ENCODE peak calls at places on chromosome 7, in six cellular contexts. O is adipocyte, C is kidney epithelial cell, M is IMR-90, S is AG04450, D is tibial artery. A is an unnamed sample.

GRCh38 chr7:6833636-6834035 is 7.6 kb upstream of the CCZ1B start:
- DNase-seq in C (no peak), O (no peak), S (no peak), M (no peak), D (no peak), A (no peak)

GRCh38 chr7:30994206-30995100 is 30.7 kb downstream of the GHRHR start:
- DNase-seq in M (no peak), C (no peak), O (no peak), D (no peak), S (no peak), A (no peak)

GRCh38 chr7:25216837-25217236 is 11.4 kb downstream of the NPVF start:
- DNase-seq in S (peak), C (peak), M (peak), D (no peak), O (peak), A (peak)

GRCh38 chr7:2399848-2400587 is 3.4 kb upstream of the CHST12 start:
- DNase-seq in D (peak), M (peak), O (peak), C (peak), S (peak), A (peak)

GRCh38 chr7:148540041-148540738 is 50.4 kb upstream of the C7orf33 start:
- DNase-seq in O (peak), C (peak), S (no peak), D (peak), M (peak), A (peak)

GRCh38 chr7:157932498-157933218 is 595.9 kb downstream of the DNAJB6 start:
- DNase-seq in M (no peak), C (no peak), S (no peak), O (no peak), D (no peak), A (no peak)

GRCh38 chr7:23205861-23206510 is 24.1 kb downstream of the NUP42 start:
- DNase-seq in C (no peak), M (no peak), S (no peak), O (no peak), D (no peak), A (no peak)

GRCh38 chr7:114026486-114027089 is 107.8 kb upstream of the PPP1R3A start:
- DNase-seq in M (peak), S (peak), O (peak), D (no peak), C (no peak), A (peak)

GRCh38 chr7:12322287-12322902 is 81.3 kb downstream of the VWDE start:
- DNase-seq in O (peak), S (no peak), D (no peak), M (peak), C (no peak), A (peak)

GRCh38 chr7:45180084-45180986 is 22.7 kb downstream of the RAMP3 start:
- DNase-seq in S (no peak), D (peak), O (no peak), C (no peak), M (no peak), A (no peak)

GRCh38 chr7:45039106-45039505 is 39.1 kb downstream of the CCM2 start:
- DNase-seq in D (peak), C (no peak), M (no peak), S (no peak), O (no peak), A (no peak)

GRCh38 chr7:3805151-3805550 is 504.1 kb downstream of the SDK1 start:
- DNase-seq in O (peak), D (no peak), M (peak), S (no peak), C (no peak), A (peak)

GRCh38 chr7:585229-585711 is 65.6 kb upstream of the PDGFA start:
- DNase-seq in C (no peak), M (no peak), S (no peak), O (no peak), D (no peak), A (peak)

GRCh38 chr7:108581655-108582491 is 12.2 kb downstream of the DNAJB9 start:
- DNase-seq in S (no peak), O (no peak), C (no peak), D (no peak), M (no peak), A (peak)

GRCh38 chr7:91264924-91265681 is 870 bp downstream of the FZD1 start:
- DNase-seq in C (no peak), S (no peak), M (peak), D (peak), O (peak), A (peak)

GRCh38 chr7:148650232-148650858 is 48.4 kb upstream of the CUL1 start:
- DNase-seq in M (peak), D (no peak), S (peak), O (peak), C (no peak), A (peak)

GRCh38 chr7:149770728-149771127 is 2.7 kb downstream of the ZNF467 start:
- DNase-seq in M (no peak), D (no peak), O (no peak), C (no peak), S (no peak), A (no peak)

GRCh38 chr7:25988640-25989039 is 163.4 kb upstream of the NFE2L3 start:
- DNase-seq in M (no peak), C (no peak), O (no peak), D (no peak), S (no peak), A (no peak)

GRCh38 chr7:80916770-80917681 is 1.8 kb downstream of the SEMA3C start:
- DNase-seq in M (peak), O (peak), S (no peak), C (peak), D (no peak), A (peak)

GRCh38 chr7:455110-455928 is 64.3 kb downstream of the PDGFA start:
- DNase-seq in M (no peak), C (no peak), O (peak), D (peak), S (no peak), A (no peak)

GRCh38 chr7:26292768-26293560 is 1.3 kb downstream of the SNX10 start:
- DNase-seq in M (no peak), O (no peak), C (no peak), D (no peak), S (no peak), A (no peak)

GRCh38 chr7:150992833-150993302 is 2.1 kb downstream of the NOS3 start:
- DNase-seq in M (no peak), C (no peak), S (no peak), D (no peak), O (peak), A (peak)

GRCh38 chr7:45173596-45174327 is 16.2 kb downstream of the RAMP3 start:
- DNase-seq in C (no peak), O (no peak), M (no peak), D (peak), S (no peak), A (no peak)

GRCh38 chr7:96949766-96950165 is 55.6 kb upstream of the DLX6 start:
- DNase-seq in M (no peak), S (no peak), C (no peak), D (peak), O (peak), A (peak)

GRCh38 chr7:50729962-50730361 is 52.7 kb downstream of the GRB10 start:
- DNase-seq in M (peak), S (peak), D (no peak), O (peak), C (no peak), A (peak)

GRCh38 chr7:129066290-129067131 is 11.6 kb upstream of the TNPO3 start:
- DNase-seq in D (no peak), M (peak), C (peak), S (peak), O (peak), A (peak)

GRCh38 chr7:154255324-154255723 is 203.1 kb downstream of the DPP6 start:
- DNase-seq in S (no peak), O (no peak), C (no peak), D (no peak), M (no peak), A (no peak)

GRCh38 chr7:22821702-22822485 is 755 bp downstream of the TOMM7 start:
- DNase-seq in S (no peak), O (peak), D (no peak), M (no peak), C (no peak), A (peak)

GRCh38 chr7:116583653-116584052 is 58.8 kb downstream of the CAV1 start:
- DNase-seq in C (no peak), S (no peak), D (no peak), O (no peak), M (no peak), A (no peak)

GRCh38 chr7:151631149-151631967 is 111.7 kb upstream of the RHEB start:
- DNase-seq in M (no peak), C (no peak), D (no peak), S (no peak), O (peak), A (peak)

GRCh38 chr7:100400041-100400440 is 26.8 kb downstream of the PILRA start:
- DNase-seq in D (no peak), S (no peak), M (no peak), C (no peak), O (no peak), A (no peak)

GRCh38 chr7:144565586-144565985 is 162.1 kb upstream of the NOBOX start:
- DNase-seq in O (no peak), C (no peak), M (no peak), S (no peak), D (no peak), A (no peak)

GRCh38 chr7:14184292-14184864 is 194.9 kb upstream of the ETV1 start:
- DNase-seq in M (no peak), S (no peak), C (no peak), O (no peak), D (no peak), A (no peak)

GRCh38 chr7:920351-921070 is 34.0 kb downstream of the ADAP1 start:
- DNase-seq in O (no peak), S (no peak), M (no peak), D (peak), C (no peak), A (no peak)

GRCh38 chr7:6589829-6590644 is at the start of gene INTS15:
- DNase-seq in S (peak), C (no peak), M (peak), O (peak), D (peak), A (peak)

GRCh38 chr7:69687739-69688431 is 89.6 kb downstream of the AUTS2 start:
- DNase-seq in D (no peak), S (no peak), M (no peak), C (no peak), O (no peak), A (no peak)

GRCh38 chr7:82235710-82236109 is 207.9 kb downstream of the CACNA2D1 start:
- DNase-seq in S (no peak), O (no peak), C (no peak), M (peak), D (no peak), A (peak)

GRCh38 chr7:143290293-143290692 is 2.1 kb downstream of the CASP2 start:
- DNase-seq in M (no peak), D (no peak), O (no peak), C (no peak), S (no peak), A (no peak)

GRCh38 chr7:143287321-143287934 is 723 bp upstream of the CASP2 start:
- DNase-seq in O (no peak), S (no peak), M (no peak), D (no peak), C (no peak), A (no peak)

GRCh38 chr7:143288836-143289235 is 685 bp downstream of the CASP2 start:
- DNase-seq in S (no peak), D (no peak), O (peak), M (peak), C (no peak), A (no peak)

GRCh38 chr7:143287935-143288826 is at the start of gene CASP2:
- DNase-seq in D (peak), S (peak), O (peak), M (peak), C (peak), A (peak)

DNA sequence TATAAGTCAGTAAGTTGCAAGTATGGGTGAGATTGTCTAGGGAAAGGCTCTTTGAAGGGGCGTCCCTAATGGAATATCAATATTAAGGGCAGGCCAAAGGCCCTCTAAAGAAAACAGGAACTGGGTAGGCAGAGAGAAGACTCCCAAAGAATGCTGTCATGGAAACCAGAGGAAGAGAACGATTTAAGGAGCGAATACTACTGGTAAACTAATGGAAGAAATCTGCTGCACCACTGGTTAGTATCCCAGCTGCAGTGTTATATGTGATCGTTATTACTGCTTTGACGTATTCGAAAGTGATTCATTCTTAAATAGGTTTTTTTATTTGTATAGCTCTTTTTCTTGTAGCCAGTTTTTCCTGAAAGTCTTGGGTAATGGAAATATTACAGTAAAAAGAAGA is 1.3 kb downstream of the CASP2 start:
- DNase-seq in C (no peak), O (peak), M (peak), S (no peak), D (no peak), A (no peak)
- H3K4me3 ChIP-seq in C (peak), O (peak), M (peak), S (peak), D (peak), A (peak)

DNA sequence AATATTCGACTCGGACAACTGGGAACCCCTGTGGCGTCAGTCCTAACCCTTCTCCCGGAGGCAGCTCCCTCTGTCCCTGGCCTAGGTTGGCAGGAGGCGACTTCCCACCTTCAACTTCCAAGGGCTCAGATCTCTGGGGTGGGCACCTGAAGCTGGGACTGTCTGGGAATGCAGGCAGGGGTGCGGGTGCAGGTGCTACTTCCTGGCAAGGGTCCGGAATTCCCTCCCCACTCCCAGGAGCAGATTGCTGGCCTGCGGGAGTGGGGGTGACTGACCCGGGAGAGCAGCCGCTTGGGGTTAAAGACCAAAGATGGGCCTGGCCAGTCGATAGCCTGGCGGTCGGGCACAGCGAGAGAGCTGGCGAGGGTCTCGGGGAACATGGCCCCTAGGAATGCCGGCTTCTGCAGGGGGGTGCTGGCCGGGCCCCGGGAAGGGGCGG is 390 bp downstream of the EPHA1 start:
- DNase-seq in S (no peak), D (no peak), C (no peak), O (no peak), M (no peak), A (no peak)
- H3K4me3 ChIP-seq in S (no peak), D (no peak), C (peak), O (no peak), M (no peak), A (no peak)

GRCh38 chr7:32167815-32168214 is 97.6 kb upstream of the PDE1C start:
- DNase-seq in M (no peak), C (no peak), O (no peak), D (no peak), S (no peak), A (no peak)
- H3K4me3 ChIP-seq in M (no peak), C (no peak), O (no peak), D (no peak), S (no peak), A (no peak)

GRCh38 chr7:5477723-5478531 is 54.3 kb upstream of the TNRC18 start:
- DNase-seq in M (no peak), D (no peak), O (no peak), S (no peak), C (no peak), A (no peak)

GRCh38 chr7:5479941-5480517 is 56.4 kb upstream of the TNRC18 start:
- DNase-seq in M (no peak), C (no peak), D (no peak), O (no peak), S (no peak), A (no peak)

GRCh38 chr7:5479133-5479745 is 55.6 kb upstream of the TNRC18 start:
- DNase-seq in S (no peak), O (no peak), M (peak), C (no peak), D (no peak), A (no peak)

GRCh38 chr7:5477126-5477525 is 53.5 kb upstream of the TNRC18 start:
- DNase-seq in D (no peak), M (no peak), C (no peak), O (no peak), S (no peak), A (no peak)

DNA sequence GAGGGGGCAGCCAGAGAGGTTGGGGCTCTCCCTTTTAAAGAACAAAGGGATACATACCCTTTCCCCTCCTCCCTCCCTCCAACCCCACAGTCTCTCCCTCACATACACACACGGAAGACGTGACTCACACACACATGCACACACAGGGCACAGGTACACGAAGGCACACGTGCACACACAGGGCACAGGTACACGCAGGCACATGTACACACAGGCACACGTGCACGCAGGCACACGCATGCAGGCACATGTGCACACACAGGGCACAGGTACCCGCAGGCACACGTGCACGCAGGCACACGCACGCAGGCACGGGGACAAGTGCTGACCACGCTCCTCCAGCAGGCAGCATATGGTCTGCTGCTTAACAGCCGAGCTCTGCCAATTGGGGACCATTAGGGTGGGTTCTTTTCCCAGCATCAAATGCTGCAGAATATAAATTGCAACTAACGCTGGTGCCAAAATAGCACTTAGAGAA is 55.0 kb upstream of the TNRC18 start:
- DNase-seq in C (no peak), M (no peak), S (no peak), D (no peak), O (no peak), A (no peak)
- H3K4me3 ChIP-seq in C (no peak), M (no peak), S (no peak), D (peak), O (no peak), A (no peak)

DNA sequence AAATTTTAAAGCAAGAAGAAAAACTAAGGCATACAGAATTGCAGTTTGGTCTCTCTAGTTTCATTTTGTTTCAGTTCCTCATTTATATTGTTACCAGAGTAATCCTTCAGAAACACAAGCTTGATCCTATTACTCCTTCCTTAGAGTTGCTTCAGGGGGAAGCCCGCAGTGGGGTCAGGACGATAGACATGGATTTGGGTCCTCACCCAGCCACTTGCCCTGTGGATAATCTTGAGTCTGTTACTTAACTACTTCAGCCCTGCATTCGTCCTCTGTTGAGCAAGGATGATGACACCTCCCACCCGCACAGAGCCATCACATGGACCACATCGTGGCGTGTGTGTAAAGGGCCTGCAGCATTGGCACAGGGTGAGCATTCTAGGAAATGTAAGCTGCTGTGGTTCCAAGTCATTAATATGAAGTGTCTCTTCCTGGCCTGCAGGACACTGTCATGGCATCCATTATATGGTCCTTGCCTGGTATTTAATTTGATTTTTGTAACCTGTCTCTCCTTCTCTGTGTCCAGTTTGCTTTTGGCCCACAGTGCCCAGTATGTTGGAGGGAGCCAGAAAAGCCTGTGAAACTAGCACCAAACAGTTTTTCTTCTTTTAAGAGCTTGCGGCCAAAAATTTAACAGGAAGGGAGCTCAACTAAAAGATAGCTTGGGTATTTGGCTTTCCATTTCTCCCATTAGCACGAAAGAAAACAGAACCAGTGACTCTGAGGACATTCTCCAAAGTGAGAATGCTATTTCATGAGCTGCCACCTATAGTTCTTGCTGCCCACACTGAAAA is 111.3 kb downstream of the EEPD1 start:
- DNase-seq in C (no peak), O (no peak), S (no peak), M (peak), D (no peak), A (peak)
- H3K4me3 ChIP-seq in C (no peak), O (no peak), S (no peak), M (no peak), D (no peak), A (no peak)

GRCh38 chr7:112905950-112906349 is 115.8 kb upstream of the TMEM168 start:
- DNase-seq in S (no peak), C (no peak), D (no peak), O (no peak), M (no peak), A (no peak)
- H3K4me3 ChIP-seq in S (no peak), C (no peak), D (no peak), O (no peak), M (no peak), A (no peak)

GRCh38 chr7:87060288-87060537 is 759 bp upstream of the ELAPOR2 start:
- DNase-seq in S (no peak), D (no peak), O (no peak), C (no peak), M (no peak), A (no peak)
- H3K4me3 ChIP-seq in S (no peak), D (peak), O (peak), C (no peak), M (no peak), A (no peak)

A was measured in cardiac fibroblast.